ENCODE peak calls at places on chromosomes 11 and 22, in ten cellular contexts. F is GM23248, D is NCI-H1417, P is renal cortical epithelial cell, T is amygdala, Q is GM13977, Z is T-cell, W is hypothalamus, K is AG04449, M is astrocyte of the cerebellum. Y is an unnamed sample.

GRCh38 chr22:49202226-49202625 is 625.4 kb downstream of the BRD1 start:
- DNase-seq in F (no peak), D (no peak), P (no peak), T (no peak), Q (no peak), Z (no peak), W (no peak), K (no peak), M (no peak), Y (no peak)

GRCh38 chr22:43878079-43878795 is 13.6 kb downstream of the PNPLA5 start:
- DNase-seq in F (no peak), D (no peak), P (no peak), T (no peak), Q (no peak), Z (no peak), W (no peak), K (no peak), M (no peak), Y (no peak)

GRCh38 chr11:129364143-129364654 is 11.4 kb upstream of the BARX2 start:
- DNase-seq in F (peak; percentile 85), D (peak; percentile 84), P (peak; percentile 78), T (peak; percentile 71), Q (peak; percentile 58), Z (peak; percentile 73), W (peak; percentile 61), K (peak; percentile 29), M (peak; percentile 75), Y (peak; percentile 49)

GRCh38 chr11:120524536-120525085 is 13.1 kb downstream of the GRIK4 start:
- DNase-seq in F (no peak), D (no peak), P (no peak), T (no peak), Q (no peak), Z (no peak), W (no peak), K (no peak), M (no peak), Y (no peak)

GRCh38 chr11:2582958-2583604 is 116.7 kb downstream of the KCNQ1OT1 start:
- DNase-seq in F (no peak), D (no peak), P (no peak), T (no peak), Q (no peak), Z (no peak), W (no peak), K (no peak), M (no peak), Y (no peak)

GRCh38 chr11:3836903-3837302 is 3.9 kb downstream of the RHOG start:
- DNase-seq in F (no peak), D (no peak), P (no peak), T (no peak), Q (no peak), Z (peak; percentile 55), W (no peak), K (no peak), M (no peak), Y (no peak)

GRCh38 chr22:44892243-44892642 is 117.6 kb downstream of the PHF21B start:
- DNase-seq in F (no peak), D (no peak), P (no peak), T (no peak), Q (no peak), Z (no peak), W (no peak), K (no peak), M (no peak), Y (no peak)

GRCh38 chr11:58576792-58577440 is 1.3 kb upstream of the LPXN start:
- DNase-seq in F (peak; percentile 73), D (no peak), P (peak; percentile 55), T (no peak), Q (no peak), Z (no peak), W (no peak), K (no peak), M (peak; percentile 31), Y (no peak)